ENCODE peak calls at places on chromosomes 2 and 18, in seven cellular contexts. V is stimulated activated CD4-positive, alpha-beta T cell treated with anti-CD3 and anti-CD28 coated beads, Interleukin-4, amount 100 ng/mL, for 24 hours; Z is adrenal gland; R is body of pancreas; U is D341Med; F is T-helper 9 cell; A is amniotic stem cell. M is an unnamed sample.

GRCh38 chr18:63368611-63369010 is 1.6 kb upstream of the KDSR start:
- DNase-seq in V (no peak), Z (no peak), R (no peak), U (no peak), F (no peak), A (no peak), M (no peak)

GRCh38 chr2:118014492-118014824 is 588 bp upstream of the CCDC93 start:
- DNase-seq in V (peak), Z (no peak), R (no peak), U (no peak), F (no peak), A (no peak), M (no peak)

GRCh38 chr2:207143474-207144190 is 22.1 kb downstream of the KLF7 start:
- DNase-seq in V (peak), Z (peak), R (peak), U (no peak), F (peak), A (no peak), M (peak)

GRCh38 chr2:156562136-156562535 is 126.0 kb downstream of the GPD2 start:
- DNase-seq in V (no peak), Z (no peak), R (no peak), U (no peak), F (no peak), A (no peak), M (no peak)

GRCh38 chr2:221495766-221496165 is 76.3 kb downstream of the EPHA4 start:
- DNase-seq in V (no peak), Z (no peak), R (no peak), U (no peak), F (no peak), A (no peak), M (no peak)

GRCh38 chr18:31064130-31064529 is 21.6 kb upstream of the DSC3 start:
- DNase-seq in V (no peak), Z (no peak), R (no peak), U (no peak), F (no peak), A (no peak), M (no peak)

GRCh38 chr2:116304328-116304727 is 1510.2 kb upstream of the DDX18 start:
- DNase-seq in V (no peak), Z (no peak), R (no peak), U (no peak), F (no peak), A (no peak), M (no peak)

GRCh38 chr2:175037941-175038340 is 32.8 kb upstream of the CHN1 start:
- DNase-seq in V (no peak), Z (no peak), R (no peak), U (no peak), F (no peak), A (no peak), M (no peak)

GRCh38 chr2:143177081-143177786 is 48.0 kb downstream of the ARHGAP15 start:
- DNase-seq in V (no peak), Z (no peak), R (no peak), U (no peak), F (no peak), A (no peak), M (no peak)

GRCh38 chr2:135585586-135585985 is 54.3 kb downstream of the R3HDM1 start:
- DNase-seq in V (no peak), Z (no peak), R (no peak), U (no peak), F (no peak), A (no peak), M (no peak)

GRCh38 chr2:48635786-48636185 is 18.1 kb downstream of the GTF2A1L start:
- DNase-seq in V (no peak), Z (no peak), R (no peak), U (no peak), F (no peak), A (no peak), M (no peak)

GRCh38 chr18:55988537-55988936 is 400.5 kb upstream of the TCF4 start:
- DNase-seq in V (no peak), Z (no peak), R (no peak), U (no peak), F (no peak), A (no peak), M (no peak)